ENCODE peak calls at places on chromosomes 6 and 20, in seven cellular contexts. A, O, R, P, T, W and K are unnamed samples.

GRCh38 chr6:72922401-72922800 is 300.5 kb downstream of the KCNQ5 start:
- DNase-seq in O (no peak), W (no peak), T (no peak), R (no peak), P (no peak), A (no peak), K (no peak)

GRCh38 chr20:23445596-23446217 is 6.2 kb downstream of the CSTL1 start:
- DNase-seq in W (peak; percentile 25), T (peak; percentile 16), O (peak; percentile 84), P (no peak), R (no peak), A (no peak), K (no peak)

GRCh38 chr20:20393207-20393606 is 25.3 kb downstream of the INSM1 start:
- DNase-seq in T (no peak), P (no peak), W (no peak), A (no peak), R (no peak), O (no peak), K (no peak)

GRCh38 chr6:139539852-139540251 is 165.4 kb upstream of the CITED2 start:
- DNase-seq in W (peak; percentile 30), T (peak; percentile 68), R (no peak), A (peak; percentile 82), O (no peak), P (no peak), K (no peak)

GRCh38 chr6:121649951-121650350 is 214.5 kb downstream of the GJA1 start:
- DNase-seq in T (no peak), O (no peak), P (no peak), R (no peak), W (no peak), A (no peak), K (no peak)

GRCh38 chr6:56848105-56848504 is 106.8 kb upstream of the BEND6 start:
- DNase-seq in W (no peak), P (no peak), T (no peak), A (no peak), R (no peak), O (no peak), K (no peak)

GRCh38 chr20:44495257-44495656 is 19.6 kb downstream of the TTPAL start:
- DNase-seq in W (no peak), R (no peak), O (peak; percentile 89), A (no peak), P (no peak), T (no peak), K (no peak)

GRCh38 chr6:109242923-109243322 is 139.3 kb downstream of the CD164 start:
- DNase-seq in A (no peak), R (no peak), P (no peak), T (no peak), O (no peak), W (no peak), K (no peak)

GRCh38 chr6:42199106-42199981 is 4.6 kb upstream of the GUCA1B start:
- DNase-seq in O (peak; percentile 14), A (no peak), P (no peak), W (no peak), R (no peak), T (no peak), K (no peak)

GRCh38 chr6:85015396-85015990 is 251.1 kb upstream of the TBX18 start:
- DNase-seq in A (no peak), O (no peak), T (peak; percentile 63), W (peak; percentile 31), P (peak; percentile 61), R (peak; percentile 24), K (peak; percentile 44)

GRCh38 chr20:58880994-58881752 is 28.7 kb downstream of the GNAS start:
- DNase-seq in R (no peak), A (no peak), O (no peak), W (peak; percentile 69), P (no peak), T (no peak), K (no peak)

GRCh38 chr20:32332614-32333013 is 25.5 kb upstream of the ASXL1 start:
- DNase-seq in A (no peak), R (no peak), T (no peak), P (no peak), W (peak; percentile 47), O (peak; percentile 82), K (no peak)

GRCh38 chr20:34542439-34542838 is 16.1 kb upstream of the MAP1LC3A start:
- DNase-seq in O (no peak), T (no peak), P (no peak), W (no peak), R (no peak), A (no peak), K (no peak)

GRCh38 chr20:61701802-61702201 is 363.9 kb downstream of the TAF4 start:
- DNase-seq in W (no peak), R (no peak), A (no peak), P (no peak), O (no peak), T (no peak), K (no peak)

GRCh38 chr6:33075568-33076405 is at the start of gene HLA-DPB1:
- DNase-seq in T (peak; percentile 52), O (peak; percentile 56), W (no peak), P (no peak), R (peak; percentile 90), A (no peak), K (no peak)

GRCh38 chr6:127120787-127121636 is 2.5 kb downstream of the RSPO3 start:
- DNase-seq in W (peak; percentile 66), R (peak; percentile 86), A (peak; percentile 91), P (peak; percentile 86), T (peak; percentile 63), O (peak; percentile 52), K (peak; percentile 82)

GRCh38 chr6:35496851-35497570 is at the start of gene TEAD3:
- DNase-seq in P (peak; percentile 69), A (peak; percentile 93), W (no peak), O (peak; percentile 76), T (no peak), R (peak; percentile 96), K (peak; percentile 80)
- TF ChIP-seq CTCF in P (no peak), A (no peak), W (no peak), O (peak; percentile 26), T (no peak), R (no peak), K (peak; percentile 31)

DNA sequence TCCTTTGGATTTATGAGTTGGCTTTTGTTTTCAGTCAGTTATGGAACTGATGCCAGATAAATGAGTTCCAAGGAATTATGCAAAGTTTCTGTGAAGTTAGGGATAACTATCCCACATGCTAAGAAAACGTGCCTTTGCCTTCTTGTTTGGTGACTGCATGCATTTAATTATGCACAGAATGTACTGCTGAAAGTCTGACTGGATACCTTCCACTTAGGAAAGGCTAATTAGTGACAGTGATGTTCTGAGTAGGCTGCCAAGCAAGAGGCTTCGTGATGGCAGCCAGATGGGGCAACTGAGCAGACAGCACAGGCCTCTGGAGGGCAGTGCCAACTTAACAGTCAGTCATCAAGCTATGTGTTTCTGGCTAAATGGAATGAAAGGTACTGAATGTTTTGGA is 289.9 kb downstream of the CD109 start:
- DNase-seq in A (no peak), T (peak; percentile 12), R (no peak), O (peak; percentile 45), P (no peak), W (no peak), K (no peak)
- TF ChIP-seq CTCF in A (no peak), T (peak; percentile 72), R (no peak), O (peak; percentile 91), P (no peak), W (no peak), K (no peak)

DNA sequence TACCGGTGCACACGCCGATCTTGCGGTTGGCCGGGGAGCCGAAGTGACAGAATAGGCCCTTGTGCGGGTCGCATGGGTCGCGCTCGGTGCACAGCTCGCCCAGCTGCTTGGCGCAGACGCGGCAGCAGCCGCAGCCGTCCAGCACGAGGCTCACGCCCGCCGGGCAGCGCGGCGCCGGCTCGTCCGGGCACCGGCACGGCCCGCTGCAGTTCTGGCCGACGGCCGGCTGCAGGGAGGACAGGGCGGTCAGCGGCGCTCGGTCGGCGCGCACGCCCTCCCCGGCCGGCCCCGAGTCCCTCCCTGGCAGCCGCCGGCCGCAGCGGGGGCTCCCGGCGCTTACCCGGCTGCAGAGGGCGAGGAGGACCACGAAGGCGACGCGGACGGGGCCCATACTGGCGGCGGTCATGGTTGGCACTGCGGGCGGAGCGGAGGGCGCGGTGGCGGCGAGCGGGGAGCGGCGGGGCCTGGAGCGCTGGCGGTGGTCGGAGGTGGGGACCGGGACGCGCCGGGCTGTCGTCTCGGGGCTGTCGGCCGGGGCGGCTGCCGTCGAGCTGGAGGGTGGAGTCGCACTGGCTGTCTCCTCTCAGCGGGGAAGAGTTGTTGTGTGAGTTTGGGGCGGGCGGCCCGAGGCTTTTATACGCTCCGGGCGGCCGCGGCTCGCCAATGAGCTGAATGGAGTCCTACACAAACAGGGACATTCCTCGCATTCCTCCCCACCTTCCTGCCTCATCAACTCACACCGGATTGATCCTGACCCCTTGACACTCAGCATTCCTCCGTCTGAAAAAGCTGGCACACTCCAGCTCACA is at the start of gene CCN2:
- DNase-seq in P (peak; percentile 78), W (peak; percentile 78), R (peak; percentile 32), T (peak; percentile 48), A (peak; percentile 95), O (peak; percentile 89), K (peak; percentile 86)
- TF ChIP-seq CTCF in P (peak; percentile 45), W (no peak), R (no peak), T (no peak), A (no peak), O (no peak), K (no peak)

DNA sequence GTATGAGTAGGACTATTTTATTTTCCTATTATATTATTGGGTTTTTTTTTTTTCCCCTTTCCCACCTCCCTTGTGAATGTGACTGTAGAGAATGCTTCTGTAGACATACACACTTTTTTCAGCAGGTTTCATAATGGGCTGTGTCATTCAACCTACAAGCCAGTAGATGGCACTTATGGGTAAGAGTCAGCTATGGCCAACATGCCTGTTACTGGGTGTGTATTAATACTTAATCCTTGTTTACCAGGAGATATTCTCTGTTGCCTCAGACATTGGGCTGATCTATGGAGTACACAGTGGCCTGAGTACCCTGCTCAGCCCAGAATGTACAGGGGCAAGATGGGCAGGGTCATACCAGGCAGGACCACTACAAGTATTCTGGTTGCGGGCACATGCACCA is 382.5 kb downstream of the EPHA7 start:
- DNase-seq in T (no peak), W (no peak), P (no peak), A (no peak), O (no peak), R (peak; percentile 4), K (no peak)
- TF ChIP-seq CTCF in T (no peak), W (no peak), P (peak; percentile 54), A (no peak), O (peak; percentile 46), R (peak; percentile 20), K (peak; percentile 21)

GRCh38 chr6:141252828-141253608 is 879.7 kb upstream of the GJE1 start:
- DNase-seq in O (no peak), R (no peak), T (no peak), A (no peak), W (no peak), P (no peak), K (no peak)
- TF ChIP-seq CTCF in O (no peak), R (no peak), T (no peak), A (no peak), W (no peak), P (no peak), K (no peak)

GRCh38 chr6:35629876-35630378 is 58.8 kb downstream of the FKBP5 start:
- DNase-seq in O (no peak), T (no peak), R (no peak), W (no peak), A (no peak), P (no peak), K (no peak)

GRCh38 chr6:35622283-35622682 is 66.4 kb downstream of the FKBP5 start:
- DNase-seq in T (no peak), A (no peak), O (no peak), P (no peak), R (no peak), W (no peak), K (no peak)

GRCh38 chr6:35620706-35621105 is 68.0 kb downstream of the FKBP5 start:
- DNase-seq in W (no peak), R (no peak), A (no peak), O (no peak), P (no peak), T (no peak), K (no peak)

GRCh38 chr6:35624341-35625070 is 64.2 kb downstream of the FKBP5 start:
- DNase-seq in A (no peak), R (no peak), W (no peak), O (no peak), T (no peak), P (no peak), K (no peak)
- TF ChIP-seq CTCF in A (no peak), R (no peak), W (peak; percentile 44), O (peak; percentile 8), T (peak; percentile 42), P (peak; percentile 54), K (peak; percentile 18)